ENCODE peak calls at places on chromosomes 13 and 19, in five cellular contexts. K, A, H, Y and D are unnamed samples. For H3K27me3 and H3K4me1, the result is how much of the 10 kb centered on the place peaks cover.

GRCh38 chr19:46271488-46272197 is 25.2 kb upstream of the HIF3A start:
- DNase-seq in K (no peak), A (no peak), H (no peak), Y (no peak), D (no peak)

GRCh38 chr19:41541990-41542584 is 33.9 kb upstream of the CEACAM21 start:
- DNase-seq in K (peak), A (peak), H (peak), Y (no peak), D (peak)

GRCh38 chr13:75357576-75358295 is 124.2 kb downstream of the TBC1D4 start:
- DNase-seq in K (peak), A (peak), H (no peak), Y (no peak), D (peak)

GRCh38 chr19:52602931-52603330 is 32.8 kb downstream of the ZNF701 start:
- DNase-seq in K (no peak), A (no peak), H (no peak), Y (no peak), D (no peak)

GRCh38 chr19:53158119-53158656 is 665 bp downstream of the ZNF347 start:
- DNase-seq in K (peak), A (peak), H (peak), Y (peak), D (peak)

GRCh38 chr13:77056382-77056781 is 29.4 kb upstream of the FBXL3 start:
- DNase-seq in K (no peak), A (no peak), H (no peak), Y (no peak), D (no peak)

GRCh38 chr13:21799671-21800070 is 128.8 kb downstream of the FGF9 start:
- DNase-seq in K (no peak), A (no peak), H (no peak), Y (no peak), D (no peak)

GRCh38 chr19:43229315-43229714 is 23.9 kb upstream of the PSG4 start:
- DNase-seq in K (no peak), A (peak), H (no peak), Y (no peak), D (no peak)

GRCh38 chr13:43905435-43906031 is 25.8 kb downstream of the LACC1 start:
- DNase-seq in K (no peak), A (peak), H (peak), Y (no peak), D (peak)

GRCh38 chr19:50668416-50669318 is 19.4 kb downstream of the C19orf81 start:
- DNase-seq in K (peak), A (no peak), H (no peak), Y (no peak), D (no peak)
- H3K27me3 ChIP-seq in K (under half), A (half or more), H (under half), Y (under half), D (under half)

DNA sequence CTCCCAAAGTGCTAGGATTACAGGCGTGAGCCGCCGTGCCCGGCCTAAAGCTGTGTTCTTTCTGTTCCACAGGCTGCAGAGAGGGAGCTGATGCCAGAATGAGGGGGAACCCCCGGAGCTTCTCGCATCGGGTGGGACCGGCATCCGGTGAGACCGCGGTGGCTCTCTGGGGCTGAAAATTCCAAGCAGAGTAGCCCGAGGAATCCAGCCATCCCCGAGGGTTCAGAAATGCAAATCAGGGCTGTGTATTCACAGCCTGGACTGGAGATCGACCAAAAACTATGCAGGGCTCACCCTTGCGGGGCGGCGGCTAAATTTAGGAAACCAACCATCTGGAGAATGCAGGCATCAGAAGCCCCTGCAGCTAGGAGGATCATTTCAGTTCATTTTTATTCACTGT is 99.2 kb downstream of the GNG7 start:
- DNase-seq in K (no peak), A (peak), H (no peak), Y (peak), D (no peak)
- H3K4me3 ChIP-seq in K (no peak), A (peak), H (no peak), Y (peak), D (no peak)

GRCh38 chr19:54460230-54461005 is 3.2 kb downstream of the LENG9 start:
- DNase-seq in K (no peak), A (no peak), H (peak), Y (no peak), D (peak)
- H3K4me1 ChIP-seq in K (under half), A (under half), H (under half), Y (under half), D (under half)

GRCh38 chr13:99972190-99972731 is 694 bp upstream of the ZIC5 start:
- DNase-seq in K (no peak), A (peak), H (peak), Y (no peak), D (no peak)
- H3K27me3 ChIP-seq in K (under half), A (half or more), H (half or more), Y (under half), D (under half)

DNA sequence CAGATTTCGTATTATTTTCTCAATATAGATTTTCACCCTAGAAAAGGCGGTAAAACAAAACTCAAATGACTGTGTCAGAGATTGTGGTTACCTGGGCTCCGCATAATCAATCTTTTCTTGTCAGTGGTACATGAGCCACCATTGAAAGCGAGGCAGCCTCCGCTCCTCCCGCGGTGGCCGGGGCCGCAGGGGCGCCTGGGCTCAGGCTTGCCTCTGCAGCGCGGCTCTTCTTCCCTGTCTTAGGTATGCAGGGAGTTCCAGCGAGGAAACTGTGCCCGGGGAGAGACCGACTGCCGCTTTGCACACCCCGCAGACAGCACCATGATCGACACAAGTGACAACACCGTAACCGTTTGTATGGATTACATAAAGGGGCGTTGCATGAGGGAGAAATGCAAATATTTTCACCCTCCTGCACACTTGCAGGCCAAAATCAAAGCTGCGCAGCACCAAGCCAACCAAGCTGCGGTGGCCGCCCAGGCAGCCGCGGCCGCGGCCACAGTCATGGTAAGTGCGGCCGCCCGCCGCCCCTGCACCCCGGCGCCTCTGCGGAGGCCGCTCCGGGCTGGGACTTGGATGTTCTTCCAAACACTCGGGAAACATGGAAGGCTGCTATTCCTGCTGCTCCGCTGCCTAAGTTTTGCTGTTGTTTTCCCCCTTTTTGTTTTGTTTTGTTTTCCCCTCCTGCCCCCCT is 87.3 kb upstream of the RAP2A start:
- DNase-seq in K (no peak), A (no peak), H (no peak), Y (no peak), D (no peak)
- H3K4me3 ChIP-seq in K (no peak), A (no peak), H (no peak), Y (no peak), D (no peak)

GRCh38 chr19:16075430-16076153 is 703 bp upstream of the TPM4 start:
- DNase-seq in K (no peak), A (no peak), H (no peak), Y (peak), D (no peak)
- H3K4me1 ChIP-seq in K (under half), A (under half), H (under half), Y (half or more), D (under half)

DNA sequence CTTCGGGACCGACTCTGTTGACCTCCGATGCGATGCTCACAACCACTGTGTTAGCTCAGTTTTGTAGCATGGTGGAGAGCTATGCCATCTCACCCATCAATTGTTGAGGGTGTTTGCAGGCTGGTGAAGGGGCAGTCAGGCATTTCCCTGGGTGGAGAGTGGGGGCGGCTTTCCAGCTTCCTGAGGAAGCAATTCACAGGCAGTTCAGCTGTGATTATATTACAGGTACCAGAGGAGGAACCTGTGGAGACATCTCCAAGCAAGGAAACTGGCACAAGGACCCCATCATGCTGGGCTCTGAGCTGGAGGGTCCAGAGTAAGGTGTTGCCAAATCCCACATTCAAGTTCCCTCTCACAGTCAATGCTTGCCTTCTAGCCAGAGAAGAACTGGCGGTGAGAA is 166.0 kb upstream of the ZNF536 start:
- DNase-seq in K (peak), A (no peak), H (no peak), Y (no peak), D (no peak)
- H3K27me3 ChIP-seq in K (under half), A (under half), H (under half), Y (under half), D (under half)

DNA sequence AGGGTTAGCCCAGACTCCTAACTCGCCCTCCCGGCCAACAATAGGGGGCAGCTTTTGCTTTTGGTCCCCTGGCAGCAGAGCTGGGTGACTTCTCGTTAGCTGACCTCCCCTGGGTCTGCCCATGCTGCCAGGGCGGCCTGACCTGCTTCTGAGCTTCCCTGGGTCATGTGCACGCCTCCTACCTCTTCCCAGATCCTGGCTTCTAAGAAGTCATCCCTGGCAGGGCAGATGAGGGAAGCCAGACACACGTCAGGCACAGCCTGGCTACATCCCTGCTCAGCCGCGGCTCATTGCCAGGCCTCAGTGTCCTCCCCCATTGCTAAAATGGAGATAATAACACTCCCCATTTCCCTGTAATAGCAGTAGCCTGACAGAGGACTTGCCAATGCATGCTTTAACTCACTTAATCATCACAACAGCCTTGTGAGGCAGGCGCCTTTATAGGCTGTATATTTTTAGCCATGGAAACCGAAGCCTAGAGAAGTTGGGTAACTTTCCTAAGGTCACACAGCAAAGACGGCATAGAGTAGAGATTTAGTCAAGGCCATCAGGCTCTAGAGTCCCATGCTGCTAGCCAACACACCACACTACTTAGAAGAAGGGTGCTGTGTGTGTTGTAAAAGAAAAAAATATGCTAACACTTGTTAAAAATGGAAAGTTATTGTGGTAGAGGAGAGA is 2.1 kb downstream of the KCNK6 start:
- DNase-seq in K (no peak), A (no peak), H (no peak), Y (peak), D (no peak)
- H3K4me3 ChIP-seq in K (no peak), A (no peak), H (no peak), Y (peak), D (no peak)

DNA sequence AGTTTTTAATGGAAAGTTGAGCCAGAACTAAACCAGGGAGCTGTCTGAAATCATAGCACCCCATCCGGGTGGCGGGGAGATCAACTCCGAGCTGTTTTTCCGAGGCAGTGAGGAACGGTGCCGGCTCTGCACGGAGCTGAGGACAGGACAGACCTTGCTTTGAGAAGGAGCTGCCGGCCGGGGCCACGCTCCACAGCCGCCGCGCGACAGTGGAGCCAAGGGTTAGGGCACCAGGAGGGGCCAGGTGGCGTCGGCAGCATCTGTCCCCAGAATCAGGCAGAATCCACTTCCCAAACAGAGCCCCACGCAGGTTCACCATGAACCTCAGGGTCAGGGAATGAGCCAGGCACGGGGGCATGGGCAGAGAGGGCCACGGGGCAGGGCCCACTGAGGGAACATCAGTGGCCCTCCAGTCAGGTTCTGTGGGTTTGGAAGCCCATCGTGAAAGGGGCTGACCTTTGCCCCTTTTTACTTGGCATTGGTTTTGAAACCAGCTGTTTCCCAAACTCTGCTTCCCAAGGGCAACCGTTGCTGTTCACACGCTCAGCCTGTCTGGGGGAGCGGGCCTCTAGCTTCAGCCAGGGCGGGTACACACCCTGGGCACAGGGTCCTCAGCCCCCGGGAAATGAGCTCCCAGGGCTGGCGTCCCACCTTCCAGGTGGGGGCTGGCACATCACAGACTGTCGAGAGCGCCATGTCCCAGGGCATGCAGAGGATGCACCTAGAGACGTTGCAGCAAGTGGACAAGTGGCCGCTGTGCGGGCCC is 18.1 kb downstream of the PEX11G start:
- DNase-seq in K (no peak), A (no peak), H (no peak), Y (no peak), D (no peak)
- H3K4me1 ChIP-seq in K (under half), A (under half), H (under half), Y (under half), D (under half)